ENCODE peak calls at places on chromosomes 3 and 15, in eight cellular contexts. D, A, M, E, P, H, Q and Z are unnamed samples.

GRCh38 chr3:170532573-170532972 is 53.3 kb downstream of the SLC7A14 start:
- DNase-seq in A (no peak), E (no peak), P (no peak), M (no peak), H (no peak), Q (no peak), D (no peak), Z (no peak)

GRCh38 chr15:29570121-29570930 is 251.9 kb downstream of the TJP1 start:
- DNase-seq in E (no peak), P (no peak), M (no peak), D (no peak), Q (no peak), H (no peak), A (no peak), Z (peak; percentile 11)

GRCh38 chr3:4350789-4351163 is 47.6 kb downstream of the SETMAR start:
- DNase-seq in Q (peak; percentile 69), P (no peak), H (peak; percentile 34), D (peak; percentile 61), E (peak; percentile 36), A (peak; percentile 21), M (peak; percentile 59), Z (peak; percentile 63)

GRCh38 chr3:52959773-52960172 is 62.4 kb upstream of the STIMATE start:
- DNase-seq in E (no peak), H (no peak), Q (peak; percentile 4), P (no peak), A (no peak), M (no peak), D (no peak), Z (no peak)

GRCh38 chr15:66136948-66137347 is 116.6 kb downstream of the MEGF11 start:
- DNase-seq in Q (no peak), A (no peak), D (no peak), H (no peak), M (no peak), P (no peak), E (no peak), Z (no peak)

GRCh38 chr15:90851114-90851513 is 17.3 kb upstream of the FURIN start:
- DNase-seq in A (no peak), Q (peak; percentile 48), M (no peak), E (peak; percentile 59), H (no peak), D (no peak), P (no peak), Z (no peak)

GRCh38 chr3:185966655-185967054 is 28.8 kb upstream of the TRA2B start:
- DNase-seq in D (no peak), E (no peak), P (no peak), H (no peak), Q (no peak), A (no peak), M (no peak), Z (no peak)

GRCh38 chr15:51307811-51308210 is 30.6 kb downstream of the CYP19A1 start:
- DNase-seq in H (peak; percentile 21), Q (no peak), A (no peak), P (no peak), D (no peak), M (no peak), E (no peak), Z (no peak)

GRCh38 chr3:135056084-135056730 is 261.1 kb downstream of the EPHB1 start:
- DNase-seq in Q (no peak), D (no peak), H (no peak), A (no peak), M (no peak), E (no peak), P (no peak), Z (no peak)

GRCh38 chr3:98151241-98151640 is 4.0 kb downstream of the OR5H14 start:
- DNase-seq in D (no peak), A (no peak), Q (no peak), E (no peak), P (no peak), M (no peak), H (no peak), Z (no peak)

GRCh38 chr15:88881781-88882180 is 13.6 kb downstream of the HAPLN3 start:
- DNase-seq in D (no peak), P (no peak), M (no peak), H (no peak), A (no peak), Q (no peak), E (no peak), Z (peak; percentile 44)

GRCh38 chr3:27528798-27529197 is 44.6 kb upstream of the SLC4A7 start:
- DNase-seq in P (no peak), D (no peak), A (no peak), H (no peak), M (no peak), E (no peak), Q (no peak), Z (no peak)

GRCh38 chr3:157263027-157263426 is 103.1 kb upstream of the CCNL1 start:
- DNase-seq in Q (no peak), M (no peak), A (no peak), E (no peak), P (no peak), H (no peak), D (no peak), Z (peak; percentile 43)